ENCODE peak calls at places on chromosome 6, in nine cellular contexts. One of them, this sample, is unnamed.

GRCh38 chr6:50681213-50681824 is 32.0 kb upstream of the TFAP2D start:
- DNase-seq in head of caudate nucleus: no peak
- DNase-seq in GM04504: no peak
- DNase-seq in NCI-H187: no peak
- DNase-seq in stimulated activated CD4-positive, alpha-beta T cell treated with anti-CD3 and anti-CD28 coated beads, Interleukin-4, amount 100 ng/mL, for 1 hour: no peak
- DNase-seq in A549: no peak
- DNase-seq in WTC11: no peak
- DNase-seq in CD4-positive, alpha-beta T cell: no peak
- DNase-seq in activated gamma-delta T cell: no peak
- DNase-seq in this sample: no peak

GRCh38 chr6:41080623-41081022 is 7.8 kb downstream of the NFYA start:
- DNase-seq in head of caudate nucleus: no peak
- DNase-seq in GM04504: no peak
- DNase-seq in NCI-H187: no peak
- DNase-seq in stimulated activated CD4-positive, alpha-beta T cell treated with anti-CD3 and anti-CD28 coated beads, Interleukin-4, amount 100 ng/mL, for 1 hour: no peak
- DNase-seq in A549: no peak
- DNase-seq in WTC11: no peak
- DNase-seq in CD4-positive, alpha-beta T cell: no peak
- DNase-seq in activated gamma-delta T cell: no peak
- DNase-seq in this sample: no peak

GRCh38 chr6:16961577-16961976 is 140.3 kb upstream of the STMND1 start:
- DNase-seq in head of caudate nucleus: no peak
- DNase-seq in GM04504: no peak
- DNase-seq in NCI-H187: no peak
- DNase-seq in stimulated activated CD4-positive, alpha-beta T cell treated with anti-CD3 and anti-CD28 coated beads, Interleukin-4, amount 100 ng/mL, for 1 hour: no peak
- DNase-seq in A549: no peak
- DNase-seq in WTC11: no peak
- DNase-seq in CD4-positive, alpha-beta T cell: no peak
- DNase-seq in activated gamma-delta T cell: no peak
- DNase-seq in this sample: no peak

GRCh38 chr6:21596379-21597242 is 3.1 kb downstream of the SOX4 start:
- DNase-seq in head of caudate nucleus: no peak
- DNase-seq in GM04504: no peak
- DNase-seq in NCI-H187: no peak
- DNase-seq in stimulated activated CD4-positive, alpha-beta T cell treated with anti-CD3 and anti-CD28 coated beads, Interleukin-4, amount 100 ng/mL, for 1 hour: peak
- DNase-seq in A549: peak
- DNase-seq in WTC11: peak
- DNase-seq in CD4-positive, alpha-beta T cell: no peak
- DNase-seq in activated gamma-delta T cell: no peak
- DNase-seq in this sample: peak

GRCh38 chr6:7730852-7731251 is 5.0 kb downstream of the BMP6 start:
- DNase-seq in head of caudate nucleus: no peak
- DNase-seq in GM04504: peak
- DNase-seq in NCI-H187: no peak
- DNase-seq in stimulated activated CD4-positive, alpha-beta T cell treated with anti-CD3 and anti-CD28 coated beads, Interleukin-4, amount 100 ng/mL, for 1 hour: no peak
- DNase-seq in A549: peak
- DNase-seq in WTC11: no peak
- DNase-seq in CD4-positive, alpha-beta T cell: no peak
- DNase-seq in activated gamma-delta T cell: no peak
- DNase-seq in this sample: no peak

GRCh38 chr6:108726726-108727339 is 121.4 kb upstream of the ARMC2 start:
- DNase-seq in head of caudate nucleus: no peak
- DNase-seq in GM04504: no peak
- DNase-seq in NCI-H187: no peak
- DNase-seq in stimulated activated CD4-positive, alpha-beta T cell treated with anti-CD3 and anti-CD28 coated beads, Interleukin-4, amount 100 ng/mL, for 1 hour: no peak
- DNase-seq in A549: no peak
- DNase-seq in WTC11: no peak
- DNase-seq in CD4-positive, alpha-beta T cell: no peak
- DNase-seq in activated gamma-delta T cell: no peak
- DNase-seq in this sample: no peak

GRCh38 chr6:126056355-126057004 is 70.1 kb downstream of the TRMT11 start:
- DNase-seq in head of caudate nucleus: no peak
- DNase-seq in GM04504: no peak
- DNase-seq in NCI-H187: no peak
- DNase-seq in stimulated activated CD4-positive, alpha-beta T cell treated with anti-CD3 and anti-CD28 coated beads, Interleukin-4, amount 100 ng/mL, for 1 hour: no peak
- DNase-seq in A549: no peak
- DNase-seq in WTC11: no peak
- DNase-seq in CD4-positive, alpha-beta T cell: no peak
- DNase-seq in activated gamma-delta T cell: no peak
- DNase-seq in this sample: no peak

GRCh38 chr6:44534291-44534690 is 146.8 kb downstream of the CDC5L start:
- DNase-seq in head of caudate nucleus: no peak
- DNase-seq in GM04504: no peak
- DNase-seq in NCI-H187: no peak
- DNase-seq in stimulated activated CD4-positive, alpha-beta T cell treated with anti-CD3 and anti-CD28 coated beads, Interleukin-4, amount 100 ng/mL, for 1 hour: no peak
- DNase-seq in A549: no peak
- DNase-seq in WTC11: no peak
- DNase-seq in CD4-positive, alpha-beta T cell: no peak
- DNase-seq in activated gamma-delta T cell: no peak
- DNase-seq in this sample: no peak

GRCh38 chr6:163260111-163260895 is 154.2 kb upstream of the QKI start:
- DNase-seq in head of caudate nucleus: peak
- DNase-seq in GM04504: no peak
- DNase-seq in NCI-H187: no peak
- DNase-seq in stimulated activated CD4-positive, alpha-beta T cell treated with anti-CD3 and anti-CD28 coated beads, Interleukin-4, amount 100 ng/mL, for 1 hour: no peak
- DNase-seq in A549: no peak
- DNase-seq in WTC11: peak
- DNase-seq in CD4-positive, alpha-beta T cell: no peak
- DNase-seq in activated gamma-delta T cell: no peak
- DNase-seq in this sample: peak

GRCh38 chr6:72547020-72547419 is 74.8 kb upstream of the KCNQ5 start:
- DNase-seq in head of caudate nucleus: no peak
- DNase-seq in GM04504: no peak
- DNase-seq in NCI-H187: no peak
- DNase-seq in stimulated activated CD4-positive, alpha-beta T cell treated with anti-CD3 and anti-CD28 coated beads, Interleukin-4, amount 100 ng/mL, for 1 hour: no peak
- DNase-seq in A549: no peak
- DNase-seq in WTC11: no peak
- DNase-seq in CD4-positive, alpha-beta T cell: no peak
- DNase-seq in activated gamma-delta T cell: no peak
- DNase-seq in this sample: no peak

This sample was measured in upper lobe of left lung.